ENCODE peak calls at places on chromosome 2, in seven cellular contexts. L, N, F, W, Y, U and B are unnamed samples.

GRCh38 chr2:181891258-181891965 is at the start of gene ITPRID2:
- DNase-seq in W (peak; percentile 96), U (peak; percentile 61), F (peak; percentile 94), Y (peak; percentile 63), L (peak; percentile 58), N (peak; percentile 95), B (peak; percentile 83)

GRCh38 chr2:119255760-119256573 is 32.3 kb downstream of the STEAP3 start:
- DNase-seq in U (no peak), Y (no peak), W (no peak), L (no peak), F (no peak), N (no peak), B (no peak)

GRCh38 chr2:151979694-151980093 is 119.2 kb downstream of the CACNB4 start:
- DNase-seq in L (no peak), F (no peak), Y (no peak), U (no peak), N (peak; percentile 6), W (no peak), B (no peak)

GRCh38 chr2:47819834-47820233 is 36.9 kb downstream of the MSH6 start:
- DNase-seq in W (no peak), N (no peak), U (no peak), Y (no peak), L (no peak), F (no peak), B (no peak)

GRCh38 chr2:20452551-20452950 is 5.7 kb downstream of the RHOB start:
- DNase-seq in F (no peak), Y (no peak), U (no peak), N (no peak), L (no peak), W (peak; percentile 78), B (no peak)

GRCh38 chr2:172836386-172837200 is 100.9 kb downstream of the RAPGEF4 start:
- DNase-seq in F (no peak), N (no peak), W (no peak), U (no peak), Y (no peak), L (no peak), B (no peak)

GRCh38 chr2:73068147-73068546 is 3.4 kb downstream of the SFXN5 start:
- DNase-seq in Y (no peak), N (no peak), U (no peak), L (no peak), F (no peak), W (no peak), B (no peak)

GRCh38 chr2:82013641-82014040 is 1709.1 kb upstream of the LRRTM1 start:
- DNase-seq in W (no peak), N (no peak), L (no peak), F (no peak), U (no peak), Y (no peak), B (no peak)

GRCh38 chr2:166593403-166593802 is 99.4 kb upstream of the SCN7A start:
- DNase-seq in F (no peak), L (no peak), U (no peak), Y (no peak), N (no peak), W (no peak), B (no peak)

GRCh38 chr2:197839327-197839726 is 34.9 kb downstream of the PLCL1 start:
- DNase-seq in N (no peak), U (no peak), F (no peak), Y (peak; percentile 4), W (no peak), L (no peak), B (no peak)

GRCh38 chr2:137838255-137839092 is 125.8 kb upstream of the HNMT start:
- DNase-seq in U (peak; percentile 35), W (no peak), N (peak; percentile 58), Y (no peak), L (peak; percentile 22), F (no peak), B (no peak)

GRCh38 chr2:130947967-130948366 is 111.3 kb downstream of the ARHGEF4 start:
- DNase-seq in F (no peak), U (no peak), N (no peak), L (no peak), W (no peak), Y (no peak), B (no peak)

GRCh38 chr2:705971-706511 is 28.8 kb upstream of the TMEM18 start:
- DNase-seq in U (no peak), F (no peak), L (no peak), N (no peak), Y (peak; percentile 30), W (no peak), B (no peak)

GRCh38 chr2:167388497-167388896 is 500.2 kb downstream of the XIRP2 start:
- DNase-seq in U (no peak), Y (no peak), L (no peak), F (no peak), N (no peak), W (no peak), B (no peak)

GRCh38 chr2:100818606-100819364 is 1.2 kb upstream of the NPAS2 start:
- DNase-seq in F (peak; percentile 71), U (no peak), N (peak; percentile 59), Y (no peak), L (no peak), W (peak; percentile 87), B (no peak)